ENCODE peak calls at places on chromosomes 1 and 21, in seven cellular contexts. One of them, this sample, is unnamed.

GRCh38 chr1:152515454-152515823 is 1.2 kb downstream of the CRCT1 start:
- DNase-seq in astrocyte of the cerebellum: no peak
- DNase-seq in psoas muscle: no peak
- DNase-seq in MCF 10A: no peak
- DNase-seq in GM06990: no peak
- DNase-seq in osteoblast: peak
- DNase-seq in fibroblast of pulmonary artery: peak
- DNase-seq in this sample: no peak

GRCh38 chr1:41642922-41643321 is 158.4 kb upstream of the EDN2 start:
- DNase-seq in astrocyte of the cerebellum: no peak
- DNase-seq in psoas muscle: no peak
- DNase-seq in MCF 10A: no peak
- DNase-seq in GM06990: no peak
- DNase-seq in osteoblast: no peak
- DNase-seq in fibroblast of pulmonary artery: no peak
- DNase-seq in this sample: no peak

GRCh38 chr1:170734412-170735175 is 70.7 kb downstream of the PRRX1 start:
- DNase-seq in astrocyte of the cerebellum: no peak
- DNase-seq in psoas muscle: no peak
- DNase-seq in MCF 10A: no peak
- DNase-seq in GM06990: no peak
- DNase-seq in osteoblast: peak
- DNase-seq in fibroblast of pulmonary artery: peak
- DNase-seq in this sample: no peak

GRCh38 chr1:96973605-96974004 is 252.0 kb downstream of the PTBP2 start:
- DNase-seq in astrocyte of the cerebellum: no peak
- DNase-seq in psoas muscle: no peak
- DNase-seq in MCF 10A: peak
- DNase-seq in GM06990: no peak
- DNase-seq in osteoblast: peak
- DNase-seq in fibroblast of pulmonary artery: peak
- DNase-seq in this sample: no peak

GRCh38 chr1:27566462-27567182 is 37.3 kb downstream of the AHDC1 start:
- DNase-seq in astrocyte of the cerebellum: no peak
- DNase-seq in psoas muscle: peak
- DNase-seq in MCF 10A: no peak
- DNase-seq in GM06990: no peak
- DNase-seq in osteoblast: no peak
- DNase-seq in fibroblast of pulmonary artery: no peak
- DNase-seq in this sample: no peak

GRCh38 chr1:201633297-201633696 is 94.4 kb downstream of the NAV1 start:
- DNase-seq in astrocyte of the cerebellum: no peak
- DNase-seq in psoas muscle: no peak
- DNase-seq in MCF 10A: no peak
- DNase-seq in GM06990: no peak
- DNase-seq in osteoblast: no peak
- DNase-seq in fibroblast of pulmonary artery: no peak
- DNase-seq in this sample: no peak

GRCh38 chr1:193110864-193111263 is 5.7 kb upstream of the GLRX2 start:
- DNase-seq in astrocyte of the cerebellum: no peak
- DNase-seq in psoas muscle: no peak
- DNase-seq in MCF 10A: no peak
- DNase-seq in GM06990: no peak
- DNase-seq in osteoblast: no peak
- DNase-seq in fibroblast of pulmonary artery: no peak
- DNase-seq in this sample: no peak

GRCh38 chr1:219938706-219939105 is 10.3 kb upstream of the SLC30A10 start:
- DNase-seq in astrocyte of the cerebellum: no peak
- DNase-seq in psoas muscle: no peak
- DNase-seq in MCF 10A: peak
- DNase-seq in GM06990: no peak
- DNase-seq in osteoblast: peak
- DNase-seq in fibroblast of pulmonary artery: peak
- DNase-seq in this sample: no peak

GRCh38 chr1:9699361-9699760 is 47.8 kb downstream of the PIK3CD start:
- DNase-seq in astrocyte of the cerebellum: no peak
- DNase-seq in psoas muscle: no peak
- DNase-seq in MCF 10A: peak
- DNase-seq in GM06990: no peak
- DNase-seq in osteoblast: no peak
- DNase-seq in fibroblast of pulmonary artery: no peak
- DNase-seq in this sample: no peak

GRCh38 chr1:29382851-29383588 is 146.7 kb downstream of the PTPRU start:
- DNase-seq in astrocyte of the cerebellum: no peak
- DNase-seq in psoas muscle: no peak
- DNase-seq in MCF 10A: no peak
- DNase-seq in GM06990: no peak
- DNase-seq in osteoblast: no peak
- DNase-seq in fibroblast of pulmonary artery: no peak
- DNase-seq in this sample: no peak

GRCh38 chr1:109815809-109816791 is 52.4 kb upstream of the EPS8L3 start:
- DNase-seq in astrocyte of the cerebellum: no peak
- DNase-seq in psoas muscle: no peak
- DNase-seq in MCF 10A: no peak
- DNase-seq in GM06990: peak
- DNase-seq in osteoblast: no peak
- DNase-seq in fibroblast of pulmonary artery: no peak
- DNase-seq in this sample: peak

GRCh38 chr1:204151562-204152309 is at the start of gene ETNK2:
- DNase-seq in astrocyte of the cerebellum: no peak
- DNase-seq in psoas muscle: peak
- DNase-seq in MCF 10A: peak
- DNase-seq in GM06990: no peak
- DNase-seq in osteoblast: peak
- DNase-seq in fibroblast of pulmonary artery: peak
- DNase-seq in this sample: peak

GRCh38 chr21:33401617-33401967 is 1.6 kb upstream of the IFNGR2 start:
- DNase-seq in astrocyte of the cerebellum: no peak
- DNase-seq in psoas muscle: no peak
- DNase-seq in MCF 10A: peak
- DNase-seq in GM06990: no peak
- DNase-seq in osteoblast: peak
- DNase-seq in fibroblast of pulmonary artery: no peak
- DNase-seq in this sample: no peak

GRCh38 chr1:10788592-10789006 is 7.8 kb downstream of the CASZ1 start:
- DNase-seq in astrocyte of the cerebellum: no peak
- DNase-seq in psoas muscle: peak
- DNase-seq in MCF 10A: no peak
- DNase-seq in GM06990: no peak
- DNase-seq in osteoblast: peak
- DNase-seq in fibroblast of pulmonary artery: no peak
- DNase-seq in this sample: no peak

GRCh38 chr1:244874974-244875579 is 10.7 kb upstream of the HNRNPU start:
- DNase-seq in astrocyte of the cerebellum: no peak
- DNase-seq in psoas muscle: no peak
- DNase-seq in MCF 10A: no peak
- DNase-seq in GM06990: no peak
- DNase-seq in osteoblast: no peak
- DNase-seq in fibroblast of pulmonary artery: no peak
- DNase-seq in this sample: no peak

GRCh38 chr1:25617626-25618432 is 1.2 kb downstream of the MAN1C1 start:
- DNase-seq in astrocyte of the cerebellum: no peak
- DNase-seq in psoas muscle: peak
- DNase-seq in MCF 10A: no peak
- DNase-seq in GM06990: no peak
- DNase-seq in osteoblast: no peak
- DNase-seq in fibroblast of pulmonary artery: no peak
- DNase-seq in this sample: no peak

GRCh38 chr1:5164155-5164554 is 509.7 kb downstream of the AJAP1 start:
- DNase-seq in astrocyte of the cerebellum: no peak
- DNase-seq in psoas muscle: no peak
- DNase-seq in MCF 10A: no peak
- DNase-seq in GM06990: no peak
- DNase-seq in osteoblast: no peak
- DNase-seq in fibroblast of pulmonary artery: no peak
- DNase-seq in this sample: no peak

GRCh38 chr1:154809436-154810413 is 60.4 kb downstream of the KCNN3 start:
- DNase-seq in astrocyte of the cerebellum: no peak
- DNase-seq in psoas muscle: peak
- DNase-seq in MCF 10A: peak
- DNase-seq in GM06990: no peak
- DNase-seq in osteoblast: peak
- DNase-seq in fibroblast of pulmonary artery: peak
- DNase-seq in this sample: no peak

GRCh38 chr1:85317580-85317979 is 41.1 kb upstream of the BCL10 start:
- DNase-seq in astrocyte of the cerebellum: no peak
- DNase-seq in psoas muscle: no peak
- DNase-seq in MCF 10A: no peak
- DNase-seq in GM06990: no peak
- DNase-seq in osteoblast: no peak
- DNase-seq in fibroblast of pulmonary artery: no peak
- DNase-seq in this sample: no peak

GRCh38 chr1:85315789-85316188 is 39.4 kb upstream of the BCL10 start:
- DNase-seq in astrocyte of the cerebellum: no peak
- DNase-seq in psoas muscle: no peak
- DNase-seq in MCF 10A: no peak
- DNase-seq in GM06990: no peak
- DNase-seq in osteoblast: no peak
- DNase-seq in fibroblast of pulmonary artery: no peak
- DNase-seq in this sample: no peak

GRCh38 chr1:85316324-85316723 is 39.9 kb upstream of the BCL10 start:
- DNase-seq in astrocyte of the cerebellum: no peak
- DNase-seq in psoas muscle: no peak
- DNase-seq in MCF 10A: no peak
- DNase-seq in GM06990: no peak
- DNase-seq in osteoblast: no peak
- DNase-seq in fibroblast of pulmonary artery: no peak
- DNase-seq in this sample: no peak

GRCh38 chr1:85313888-85314696 is 37.7 kb upstream of the BCL10 start:
- DNase-seq in astrocyte of the cerebellum: peak
- DNase-seq in psoas muscle: peak
- DNase-seq in MCF 10A: peak
- DNase-seq in GM06990: no peak
- DNase-seq in osteoblast: peak
- DNase-seq in fibroblast of pulmonary artery: peak
- DNase-seq in this sample: no peak

GRCh38 chr1:85314726-85315125 is 38.3 kb upstream of the BCL10 start:
- DNase-seq in astrocyte of the cerebellum: no peak
- DNase-seq in psoas muscle: no peak
- DNase-seq in MCF 10A: no peak
- DNase-seq in GM06990: no peak
- DNase-seq in osteoblast: no peak
- DNase-seq in fibroblast of pulmonary artery: no peak
- DNase-seq in this sample: no peak
- TF ChIP-seq CTCF in astrocyte of the cerebellum: no peak
- TF ChIP-seq CTCF in psoas muscle: no peak
- TF ChIP-seq CTCF in MCF 10A: no peak
- TF ChIP-seq CTCF in GM06990: no peak
- TF ChIP-seq CTCF in osteoblast: no peak
- TF ChIP-seq CTCF in fibroblast of pulmonary artery: no peak
- TF ChIP-seq CTCF in this sample: no peak

DNA sequence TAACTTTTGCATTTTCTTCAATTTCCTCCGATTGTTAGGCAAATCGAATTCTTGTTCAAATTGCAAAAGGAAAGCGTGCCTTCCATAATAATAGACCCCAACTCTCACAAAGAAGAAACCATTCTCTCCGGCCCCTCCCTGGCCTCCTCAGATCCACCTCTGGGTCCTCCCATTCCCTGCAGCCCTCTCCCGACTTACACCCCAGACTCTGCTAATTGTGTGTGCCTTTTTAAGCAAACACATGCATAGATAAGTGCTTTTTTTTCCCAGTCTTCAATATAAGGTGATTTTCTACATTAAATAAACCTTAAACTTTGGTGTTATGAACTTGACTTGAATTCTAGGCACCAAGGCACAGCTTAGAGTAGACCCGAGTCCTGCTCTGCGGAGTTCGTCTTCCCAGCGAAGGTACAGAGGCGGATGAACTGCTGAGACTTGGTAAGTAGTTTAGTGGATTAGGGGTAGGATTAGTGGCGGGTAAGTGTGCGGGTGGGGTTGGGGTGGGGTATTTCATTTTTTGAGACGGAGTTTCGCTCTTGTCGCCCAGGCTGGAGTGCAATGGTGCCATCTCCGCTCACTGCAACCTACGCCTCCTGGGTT is 1.5 kb downstream of the L1TD1 start:
- DNase-seq in astrocyte of the cerebellum: no peak
- DNase-seq in psoas muscle: no peak
- DNase-seq in MCF 10A: no peak
- DNase-seq in GM06990: no peak
- DNase-seq in osteoblast: no peak
- DNase-seq in fibroblast of pulmonary artery: no peak
- DNase-seq in this sample: no peak
- TF ChIP-seq CTCF in astrocyte of the cerebellum: no peak
- TF ChIP-seq CTCF in psoas muscle: no peak
- TF ChIP-seq CTCF in MCF 10A: no peak
- TF ChIP-seq CTCF in GM06990: no peak
- TF ChIP-seq CTCF in osteoblast: no peak
- TF ChIP-seq CTCF in fibroblast of pulmonary artery: no peak
- TF ChIP-seq CTCF in this sample: no peak

GRCh38 chr1:34690269-34690668 is 64.6 kb upstream of the GJB5 start:
- DNase-seq in astrocyte of the cerebellum: no peak
- DNase-seq in psoas muscle: no peak
- DNase-seq in MCF 10A: no peak
- DNase-seq in GM06990: no peak
- DNase-seq in osteoblast: no peak
- DNase-seq in fibroblast of pulmonary artery: no peak
- DNase-seq in this sample: no peak

GRCh38 chr1:34696230-34696629 is 58.6 kb upstream of the GJB5 start:
- DNase-seq in astrocyte of the cerebellum: no peak
- DNase-seq in psoas muscle: no peak
- DNase-seq in MCF 10A: peak
- DNase-seq in GM06990: no peak
- DNase-seq in osteoblast: no peak
- DNase-seq in fibroblast of pulmonary artery: no peak
- DNase-seq in this sample: no peak

GRCh38 chr1:34694383-34694782 is 60.5 kb upstream of the GJB5 start:
- DNase-seq in astrocyte of the cerebellum: no peak
- DNase-seq in psoas muscle: no peak
- DNase-seq in MCF 10A: no peak
- DNase-seq in GM06990: no peak
- DNase-seq in osteoblast: no peak
- DNase-seq in fibroblast of pulmonary artery: no peak
- DNase-seq in this sample: no peak

GRCh38 chr1:34693081-34693480 is 61.8 kb upstream of the GJB5 start:
- DNase-seq in astrocyte of the cerebellum: no peak
- DNase-seq in psoas muscle: no peak
- DNase-seq in MCF 10A: no peak
- DNase-seq in GM06990: no peak
- DNase-seq in osteoblast: no peak
- DNase-seq in fibroblast of pulmonary artery: no peak
- DNase-seq in this sample: no peak

DNA sequence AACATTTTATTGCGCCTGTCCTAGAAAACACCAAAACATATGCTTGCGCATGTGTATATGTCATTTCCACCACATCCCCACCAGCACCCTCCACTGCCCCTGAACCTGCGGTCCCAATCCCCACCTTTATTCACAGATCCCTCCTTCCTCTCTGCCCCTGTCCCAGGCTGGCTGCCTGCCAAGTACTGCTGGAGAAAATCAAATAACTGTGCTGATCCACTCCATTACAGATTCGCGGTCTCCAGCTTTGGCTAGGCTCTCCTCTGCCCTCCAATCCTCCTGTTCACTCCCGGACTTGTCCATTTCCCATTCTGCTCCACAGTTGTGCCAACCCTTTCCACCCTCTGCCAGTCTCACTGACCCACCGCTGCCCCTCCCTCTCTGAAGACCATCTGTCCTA is 59.3 kb upstream of the GJB5 start:
- DNase-seq in astrocyte of the cerebellum: no peak
- DNase-seq in psoas muscle: no peak
- DNase-seq in MCF 10A: no peak
- DNase-seq in GM06990: no peak
- DNase-seq in osteoblast: no peak
- DNase-seq in fibroblast of pulmonary artery: no peak
- DNase-seq in this sample: no peak
- TF ChIP-seq CTCF in astrocyte of the cerebellum: no peak
- TF ChIP-seq CTCF in psoas muscle: no peak
- TF ChIP-seq CTCF in MCF 10A: no peak
- TF ChIP-seq CTCF in GM06990: no peak
- TF ChIP-seq CTCF in osteoblast: no peak
- TF ChIP-seq CTCF in fibroblast of pulmonary artery: no peak
- TF ChIP-seq CTCF in this sample: no peak

GRCh38 chr1:151364996-151365395 is 7.5 kb downstream of the SELENBP1 start:
- DNase-seq in astrocyte of the cerebellum: no peak
- DNase-seq in psoas muscle: no peak
- DNase-seq in MCF 10A: no peak
- DNase-seq in GM06990: no peak
- DNase-seq in osteoblast: no peak
- DNase-seq in fibroblast of pulmonary artery: no peak
- DNase-seq in this sample: no peak
- TF ChIP-seq CTCF in astrocyte of the cerebellum: no peak
- TF ChIP-seq CTCF in psoas muscle: no peak
- TF ChIP-seq CTCF in MCF 10A: no peak
- TF ChIP-seq CTCF in GM06990: peak
- TF ChIP-seq CTCF in osteoblast: no peak
- TF ChIP-seq CTCF in fibroblast of pulmonary artery: no peak
- TF ChIP-seq CTCF in this sample: no peak